ENCODE peak calls at places on chromosomes 2 and 18, in four cellular contexts. One of them, this sample, is unnamed.

GRCh38 chr2:27596627-27597026 is 13.8 kb downstream of the ZNF512 start:
- DNase-seq in activated gamma-delta T cell treated with Interleukin-2 at 50 U/mL for 16 hours: no peak
- DNase-seq in stimulated activated CD4-positive, alpha-beta T cell treated with anti-CD3 and anti-CD28 coated beads, Interleukin-4, amount 100 ng/mL, for 48 hours: no peak
- DNase-seq in T-helper 1 cell: no peak
- DNase-seq in this sample: no peak

GRCh38 chr2:17592731-17593409 is 52.4 kb downstream of the VSNL1 start:
- DNase-seq in activated gamma-delta T cell treated with Interleukin-2 at 50 U/mL for 16 hours: no peak
- DNase-seq in stimulated activated CD4-positive, alpha-beta T cell treated with anti-CD3 and anti-CD28 coated beads, Interleukin-4, amount 100 ng/mL, for 48 hours: no peak
- DNase-seq in T-helper 1 cell: no peak
- DNase-seq in this sample: no peak

GRCh38 chr2:11967946-11968465 is 221.6 kb downstream of the LPIN1 start:
- DNase-seq in activated gamma-delta T cell treated with Interleukin-2 at 50 U/mL for 16 hours: no peak
- DNase-seq in stimulated activated CD4-positive, alpha-beta T cell treated with anti-CD3 and anti-CD28 coated beads, Interleukin-4, amount 100 ng/mL, for 48 hours: no peak
- DNase-seq in T-helper 1 cell: no peak
- DNase-seq in this sample: no peak

GRCh38 chr18:38940863-38941531 is 1375.4 kb upstream of the CELF4 start:
- DNase-seq in activated gamma-delta T cell treated with Interleukin-2 at 50 U/mL for 16 hours: peak; percentile 27
- DNase-seq in stimulated activated CD4-positive, alpha-beta T cell treated with anti-CD3 and anti-CD28 coated beads, Interleukin-4, amount 100 ng/mL, for 48 hours: peak; percentile 39
- DNase-seq in T-helper 1 cell: peak; percentile 45
- DNase-seq in this sample: peak; percentile 81

GRCh38 chr2:229905601-229906000 is 16.2 kb downstream of the TRIP12 start:
- DNase-seq in activated gamma-delta T cell treated with Interleukin-2 at 50 U/mL for 16 hours: no peak
- DNase-seq in stimulated activated CD4-positive, alpha-beta T cell treated with anti-CD3 and anti-CD28 coated beads, Interleukin-4, amount 100 ng/mL, for 48 hours: no peak
- DNase-seq in T-helper 1 cell: no peak
- DNase-seq in this sample: no peak

GRCh38 chr18:68861365-68861764 is 63.5 kb downstream of the CCDC102B start:
- DNase-seq in activated gamma-delta T cell treated with Interleukin-2 at 50 U/mL for 16 hours: no peak
- DNase-seq in stimulated activated CD4-positive, alpha-beta T cell treated with anti-CD3 and anti-CD28 coated beads, Interleukin-4, amount 100 ng/mL, for 48 hours: no peak
- DNase-seq in T-helper 1 cell: no peak
- DNase-seq in this sample: no peak

GRCh38 chr2:233048569-233049193 is 11.5 kb upstream of the INPP5D start:
- DNase-seq in activated gamma-delta T cell treated with Interleukin-2 at 50 U/mL for 16 hours: no peak
- DNase-seq in stimulated activated CD4-positive, alpha-beta T cell treated with anti-CD3 and anti-CD28 coated beads, Interleukin-4, amount 100 ng/mL, for 48 hours: no peak
- DNase-seq in T-helper 1 cell: no peak
- DNase-seq in this sample: no peak

GRCh38 chr2:227473019-227473461 is 1.1 kb downstream of the AGFG1 start:
- DNase-seq in activated gamma-delta T cell treated with Interleukin-2 at 50 U/mL for 16 hours: no peak
- DNase-seq in stimulated activated CD4-positive, alpha-beta T cell treated with anti-CD3 and anti-CD28 coated beads, Interleukin-4, amount 100 ng/mL, for 48 hours: no peak
- DNase-seq in T-helper 1 cell: no peak
- DNase-seq in this sample: no peak

GRCh38 chr2:58634653-58635347 is 393.7 kb upstream of the FANCL start:
- DNase-seq in activated gamma-delta T cell treated with Interleukin-2 at 50 U/mL for 16 hours: no peak
- DNase-seq in stimulated activated CD4-positive, alpha-beta T cell treated with anti-CD3 and anti-CD28 coated beads, Interleukin-4, amount 100 ng/mL, for 48 hours: no peak
- DNase-seq in T-helper 1 cell: no peak
- DNase-seq in this sample: no peak

GRCh38 chr2:3285901-3286645 is 91.5 kb downstream of the EIPR1 start:
- DNase-seq in activated gamma-delta T cell treated with Interleukin-2 at 50 U/mL for 16 hours: no peak
- DNase-seq in stimulated activated CD4-positive, alpha-beta T cell treated with anti-CD3 and anti-CD28 coated beads, Interleukin-4, amount 100 ng/mL, for 48 hours: no peak
- DNase-seq in T-helper 1 cell: no peak
- DNase-seq in this sample: no peak

GRCh38 chr2:220107380-220107791 is 480.0 kb downstream of the SLC4A3 start:
- DNase-seq in activated gamma-delta T cell treated with Interleukin-2 at 50 U/mL for 16 hours: no peak
- DNase-seq in stimulated activated CD4-positive, alpha-beta T cell treated with anti-CD3 and anti-CD28 coated beads, Interleukin-4, amount 100 ng/mL, for 48 hours: no peak
- DNase-seq in T-helper 1 cell: no peak
- DNase-seq in this sample: no peak

GRCh38 chr2:179842498-179843153 is 18.8 kb downstream of the ZNF385B start:
- DNase-seq in activated gamma-delta T cell treated with Interleukin-2 at 50 U/mL for 16 hours: no peak
- DNase-seq in stimulated activated CD4-positive, alpha-beta T cell treated with anti-CD3 and anti-CD28 coated beads, Interleukin-4, amount 100 ng/mL, for 48 hours: no peak
- DNase-seq in T-helper 1 cell: no peak
- DNase-seq in this sample: no peak

GRCh38 chr2:199485732-199486335 is 28.1 kb upstream of the SATB2 start:
- DNase-seq in activated gamma-delta T cell treated with Interleukin-2 at 50 U/mL for 16 hours: no peak
- DNase-seq in stimulated activated CD4-positive, alpha-beta T cell treated with anti-CD3 and anti-CD28 coated beads, Interleukin-4, amount 100 ng/mL, for 48 hours: peak; percentile 34
- DNase-seq in T-helper 1 cell: no peak
- DNase-seq in this sample: peak; percentile 28

GRCh38 chr2:158187908-158188307 is 86.2 kb downstream of the UPP2 start:
- DNase-seq in activated gamma-delta T cell treated with Interleukin-2 at 50 U/mL for 16 hours: no peak
- DNase-seq in stimulated activated CD4-positive, alpha-beta T cell treated with anti-CD3 and anti-CD28 coated beads, Interleukin-4, amount 100 ng/mL, for 48 hours: no peak
- DNase-seq in T-helper 1 cell: no peak
- DNase-seq in this sample: no peak

GRCh38 chr2:11123856-11124759 is 31.2 kb upstream of the SLC66A3 start:
- DNase-seq in activated gamma-delta T cell treated with Interleukin-2 at 50 U/mL for 16 hours: peak; percentile 19
- DNase-seq in stimulated activated CD4-positive, alpha-beta T cell treated with anti-CD3 and anti-CD28 coated beads, Interleukin-4, amount 100 ng/mL, for 48 hours: peak; percentile 67
- DNase-seq in T-helper 1 cell: peak; percentile 58
- DNase-seq in this sample: peak; percentile 57

GRCh38 chr18:66560092-66560491 is 43.8 kb downstream of the CDH19 start:
- DNase-seq in activated gamma-delta T cell treated with Interleukin-2 at 50 U/mL for 16 hours: no peak
- DNase-seq in stimulated activated CD4-positive, alpha-beta T cell treated with anti-CD3 and anti-CD28 coated beads, Interleukin-4, amount 100 ng/mL, for 48 hours: no peak
- DNase-seq in T-helper 1 cell: no peak
- DNase-seq in this sample: no peak

GRCh38 chr18:63161032-63161727 is 158.4 kb downstream of the BCL2 start:
- DNase-seq in activated gamma-delta T cell treated with Interleukin-2 at 50 U/mL for 16 hours: peak; percentile 19
- DNase-seq in stimulated activated CD4-positive, alpha-beta T cell treated with anti-CD3 and anti-CD28 coated beads, Interleukin-4, amount 100 ng/mL, for 48 hours: peak; percentile 35
- DNase-seq in T-helper 1 cell: peak; percentile 28
- DNase-seq in this sample: peak; percentile 72

GRCh38 chr2:166727105-166727504 is 161.2 kb upstream of the XIRP2 start:
- DNase-seq in activated gamma-delta T cell treated with Interleukin-2 at 50 U/mL for 16 hours: no peak
- DNase-seq in stimulated activated CD4-positive, alpha-beta T cell treated with anti-CD3 and anti-CD28 coated beads, Interleukin-4, amount 100 ng/mL, for 48 hours: no peak
- DNase-seq in T-helper 1 cell: no peak
- DNase-seq in this sample: no peak

This sample was measured in CD4-positive, CD25-positive, alpha-beta regulatory T cell.